ENCODE peak calls at places on chromosomes 16 and 17, in eight cellular contexts. Q is HAP-1; N is T-helper 17 cell; T is mesenchymal stem cell; H is RCC 7860; V is stimulated activated CD8-positive, alpha-beta memory T cell treated with anti-CD3 and anti-CD28 coated beads, Interleukin-2, amount 100 ng/mL, for 48 hours; P is BJ; S is HuH-7. B is an unnamed sample.

GRCh38 chr17:56994009-56994792 is 16.3 kb downstream of the SCPEP1 start:
- DNase-seq in S (no peak), Q (no peak), V (no peak), H (no peak), P (no peak), N (no peak), T (no peak), B (no peak)

GRCh38 chr17:36546418-36547093 is 1.8 kb downstream of the GGNBP2 start:
- DNase-seq in T (peak), N (no peak), V (no peak), Q (no peak), S (no peak), H (no peak), P (no peak), B (no peak)

GRCh38 chr17:78027121-78027520 is 68.6 kb downstream of the TNRC6C start:
- DNase-seq in N (no peak), V (no peak), Q (no peak), S (no peak), T (no peak), P (no peak), H (no peak), B (no peak)

GRCh38 chr16:8517280-8517679 is 73.0 kb downstream of the TMEM114 start:
- DNase-seq in V (no peak), Q (no peak), T (no peak), N (no peak), H (no peak), S (no peak), P (no peak), B (no peak)

GRCh38 chr16:50093607-50094570 is 28.1 kb downstream of the HEATR3 start:
- DNase-seq in V (no peak), P (no peak), H (no peak), Q (no peak), N (peak), T (no peak), S (no peak), B (peak)

GRCh38 chr17:7932483-7932891 is 481 bp downstream of the CNTROB start:
- DNase-seq in V (no peak), H (no peak), N (peak), T (peak), Q (peak), P (no peak), S (no peak), B (peak)

GRCh38 chr16:23700509-23700908 is 12.5 kb downstream of the ERN2 start:
- DNase-seq in P (no peak), T (no peak), Q (no peak), V (no peak), H (no peak), N (no peak), S (no peak), B (peak)

GRCh38 chr16:54277845-54278703 is 8.5 kb downstream of the IRX3 start:
- DNase-seq in P (no peak), S (no peak), V (no peak), Q (peak), H (no peak), T (no peak), N (no peak), B (peak)

GRCh38 chr17:64343833-64344637 is 46.6 kb downstream of the PECAM1 start:
- DNase-seq in Q (no peak), T (peak), V (no peak), N (no peak), S (peak), H (peak), P (no peak), B (peak)

GRCh38 chr17:3766783-3767182 is 34.2 kb downstream of the ITGAE start:
- DNase-seq in S (no peak), P (no peak), H (no peak), Q (no peak), N (no peak), V (no peak), T (no peak), B (no peak)

GRCh38 chr16:67170948-67171649 is 761 bp downstream of the NOL3 start:
- DNase-seq in T (peak), V (no peak), P (no peak), N (no peak), Q (no peak), S (no peak), H (peak), B (no peak)

GRCh38 chr16:26599786-26600107 is 467.0 kb upstream of the C16orf82 start:
- DNase-seq in V (no peak), Q (no peak), S (no peak), P (no peak), N (no peak), T (no peak), H (no peak), B (no peak)

GRCh38 chr17:42101513-42102292 is 3.4 kb upstream of the ZNF385C start:
- DNase-seq in H (peak), Q (peak), V (peak), T (peak), P (no peak), S (peak), N (peak), B (no peak)

GRCh38 chr17:1087381-1088241 is 90.7 kb downstream of the TIMM22 start:
- DNase-seq in Q (peak), H (peak), S (no peak), T (no peak), P (no peak), V (no peak), N (no peak), B (peak)

GRCh38 chr17:61619493-61619892 is 28.5 kb upstream of the NACA2 start:
- DNase-seq in N (no peak), S (no peak), V (no peak), Q (no peak), T (no peak), P (no peak), H (no peak), B (no peak)

GRCh38 chr16:74868501-74868900 is 93.9 kb upstream of the FA2H start:
- DNase-seq in N (no peak), H (no peak), S (no peak), P (no peak), Q (peak), T (peak), V (no peak), B (no peak)

GRCh38 chr16:2529061-2529931 is 1.9 kb downstream of the CEMP1 start:
- DNase-seq in H (no peak), S (no peak), T (no peak), Q (no peak), P (no peak), N (no peak), V (no peak), B (no peak)

GRCh38 chr17:30524847-30525246 is 47.6 kb downstream of the GOSR1 start:
- DNase-seq in N (no peak), P (peak), S (no peak), V (no peak), H (no peak), Q (no peak), T (no peak), B (no peak)

GRCh38 chr16:81779540-81780320 is 639 bp downstream of the PLCG2 start:
- DNase-seq in V (no peak), Q (no peak), N (no peak), S (no peak), T (peak), H (no peak), P (no peak), B (peak)

GRCh38 chr17:41464682-41465081 is 2.5 kb downstream of the KRT32 start:
- DNase-seq in T (peak), S (no peak), Q (no peak), V (no peak), N (no peak), H (peak), P (peak), B (peak)

GRCh38 chr16:85571563-85571812 is 41.6 kb upstream of the GSE1 start:
- DNase-seq in N (no peak), H (no peak), T (no peak), V (no peak), Q (no peak), S (no peak), P (no peak), B (no peak)

GRCh38 chr17:51618485-51618884 is 358.1 kb downstream of the UTP18 start:
- DNase-seq in V (no peak), H (no peak), P (no peak), Q (no peak), S (no peak), N (no peak), T (no peak), B (no peak)

GRCh38 chr17:55735784-55736405 is 13.2 kb upstream of the TMEM100 start:
- DNase-seq in N (no peak), Q (peak), H (peak), T (peak), V (peak), S (peak), P (no peak), B (no peak)

GRCh38 chr16:67155305-67156145 is 4.2 kb downstream of the TRADD start:
- DNase-seq in P (no peak), N (peak), S (peak), T (peak), V (peak), Q (peak), H (peak), B (peak)

GRCh38 chr17:40951011-40951622 is 13.7 kb upstream of the KRT23 start:
- DNase-seq in S (no peak), V (no peak), T (no peak), P (no peak), N (no peak), H (no peak), Q (no peak), B (no peak)

GRCh38 chr16:80447263-80447662 is 93.5 kb upstream of the DYNLRB2 start:
- DNase-seq in H (no peak), P (no peak), Q (no peak), T (no peak), V (no peak), S (no peak), N (no peak), B (no peak)

GRCh38 chr17:81869221-81870154 is 1.6 kb downstream of the ARHGDIA start:
- DNase-seq in Q (no peak), P (no peak), V (peak), T (peak), H (no peak), S (peak), N (no peak), B (peak)

GRCh38 chr17:76447931-76448652 is 4.9 kb downstream of the UBE2O start:
- DNase-seq in V (no peak), Q (no peak), S (no peak), N (no peak), P (no peak), T (peak), H (no peak), B (no peak)

GRCh38 chr16:81634380-81635121 is 144.5 kb upstream of the PLCG2 start:
- DNase-seq in H (no peak), N (no peak), T (peak), P (no peak), V (no peak), S (no peak), Q (no peak), B (no peak)

GRCh38 chr16:10572611-10573010 is 7.8 kb downstream of the EMP2 start:
- DNase-seq in P (no peak), Q (no peak), N (no peak), H (no peak), S (no peak), T (no peak), V (no peak), B (no peak)

GRCh38 chr17:77727216-77727615 is 231.3 kb upstream of the TNRC6C start:
- DNase-seq in P (no peak), V (no peak), H (no peak), T (no peak), Q (no peak), N (no peak), S (no peak), B (no peak)

GRCh38 chr16:53817117-53817516 is 113.2 kb downstream of the FTO start:
- DNase-seq in N (no peak), P (peak), S (no peak), Q (no peak), T (peak), V (no peak), H (peak), B (no peak)

GRCh38 chr17:40312131-40312731 is 3.3 kb downstream of the RARA start:
- DNase-seq in P (no peak), V (no peak), S (no peak), Q (no peak), H (peak), N (no peak), T (no peak), B (no peak)

GRCh38 chr17:38706625-38707298 is 1.7 kb downstream of the MLLT6 start:
- DNase-seq in N (peak), P (no peak), S (no peak), T (peak), H (no peak), V (no peak), Q (no peak), B (peak)

B was measured in upper lobe of left lung.